ENCODE peak calls at places on chromosomes 12 and 14, in nine cellular contexts. C, H, O, J, W, Q, U, Z and F are unnamed samples.

GRCh38 chr12:47885012-47885501 is 19.7 kb downstream of the VDR start:
- DNase-seq in C (no peak), H (no peak), O (no peak), J (no peak), W (no peak), Q (no peak), U (no peak), Z (no peak), F (no peak)

GRCh38 chr12:6135071-6135470 is 10.6 kb upstream of the VWF start:
- DNase-seq in C (no peak), H (no peak), O (no peak), J (no peak), W (no peak), Q (no peak), U (no peak), Z (no peak), F (no peak)

GRCh38 chr14:55038708-55039107 is 11.7 kb downstream of the SOCS4 start:
- DNase-seq in C (peak), H (no peak), O (no peak), J (no peak), W (no peak), Q (no peak), U (no peak), Z (no peak), F (no peak)

GRCh38 chr12:66861157-66861750 is 182.4 kb upstream of the GRIP1 start:
- DNase-seq in C (peak), H (peak), O (peak), J (peak), W (peak), Q (peak), U (peak), Z (peak), F (peak)

GRCh38 chr12:49094104-49094948 is at the start of gene DHH:
- DNase-seq in C (no peak), H (no peak), O (no peak), J (no peak), W (no peak), Q (no peak), U (no peak), Z (no peak), F (no peak)

GRCh38 chr14:104817930-104818713 is 17.2 kb downstream of the ZBTB42 start:
- DNase-seq in C (no peak), H (no peak), O (no peak), J (no peak), W (no peak), Q (no peak), U (no peak), Z (no peak), F (no peak)

GRCh38 chr12:127761880-127762279 is 505.1 kb upstream of the TMEM132C start:
- DNase-seq in C (no peak), H (no peak), O (peak), J (peak), W (no peak), Q (no peak), U (peak), Z (no peak), F (no peak)

GRCh38 chr12:119208626-119209061 is 29.9 kb downstream of the HSPB8 start:
- DNase-seq in C (no peak), H (no peak), O (no peak), J (peak), W (peak), Q (peak), U (no peak), Z (no peak), F (no peak)

GRCh38 chr12:5429741-5430557 is 2.0 kb upstream of the NTF3 start:
- DNase-seq in C (no peak), H (no peak), O (no peak), J (no peak), W (no peak), Q (no peak), U (no peak), Z (no peak), F (no peak)

GRCh38 chr12:27083861-27084271 is 1.5 kb upstream of the C12orf71 start:
- DNase-seq in C (peak), H (no peak), O (no peak), J (peak), W (peak), Q (peak), U (no peak), Z (no peak), F (no peak)

GRCh38 chr12:71731439-71732356 is 23.0 kb upstream of the RAB21 start:
- DNase-seq in C (no peak), H (no peak), O (no peak), J (no peak), W (no peak), Q (no peak), U (no peak), Z (no peak), F (no peak)

GRCh38 chr14:92945544-92945943 is 22.6 kb downstream of the CHGA start:
- DNase-seq in C (no peak), H (no peak), O (no peak), J (no peak), W (no peak), Q (no peak), U (no peak), Z (no peak), F (no peak)

GRCh38 chr12:9674226-9674590 is 4.7 kb downstream of the CLEC2D start:
- DNase-seq in C (no peak), H (no peak), O (no peak), J (no peak), W (no peak), Q (no peak), U (no peak), Z (no peak), F (no peak)

GRCh38 chr12:51884676-51885229 is 3.1 kb upstream of the ANKRD33 start:
- DNase-seq in C (no peak), H (no peak), O (no peak), J (no peak), W (no peak), Q (no peak), U (no peak), Z (no peak), F (no peak)

GRCh38 chr12:28257411-28257810 is 67.2 kb downstream of the CCDC91 start:
- DNase-seq in C (no peak), H (no peak), O (no peak), J (no peak), W (no peak), Q (no peak), U (no peak), Z (no peak), F (no peak)

GRCh38 chr14:28773176-28773575 is 6.6 kb downstream of the FOXG1 start:
- DNase-seq in C (no peak), H (no peak), O (no peak), J (no peak), W (no peak), Q (no peak), U (no peak), Z (no peak), F (no peak)

GRCh38 chr14:29930283-29930682 is 2.6 kb upstream of the PRKD1 start:
- DNase-seq in C (no peak), H (no peak), O (no peak), J (no peak), W (peak), Q (no peak), U (no peak), Z (no peak), F (no peak)

GRCh38 chr14:30564868-30565248 is 5.9 kb downstream of the G2E3 start:
- DNase-seq in C (no peak), H (no peak), O (no peak), J (no peak), W (no peak), Q (no peak), U (no peak), Z (no peak), F (no peak)

GRCh38 chr12:111024205-111024794 is 103.9 kb upstream of the MYL2 start:
- DNase-seq in C (peak), H (no peak), O (peak), J (peak), W (no peak), Q (no peak), U (peak), Z (no peak), F (peak)

GRCh38 chr12:2775431-2775830 is 19.3 kb upstream of the FKBP4 start:
- DNase-seq in C (no peak), H (no peak), O (no peak), J (no peak), W (no peak), Q (no peak), U (no peak), Z (no peak), F (no peak)

GRCh38 chr12:20404576-20405346 is 36.4 kb downstream of the PDE3A start:
- DNase-seq in C (no peak), H (no peak), O (peak), J (no peak), W (no peak), Q (peak), U (peak), Z (no peak), F (no peak)

GRCh38 chr12:127745466-127746220 is 521.3 kb upstream of the TMEM132C start:
- DNase-seq in C (no peak), H (no peak), O (no peak), J (no peak), W (no peak), Q (no peak), U (no peak), Z (no peak), F (no peak)

GRCh38 chr14:65044596-65044959 is 57.7 kb downstream of the MAX start:
- DNase-seq in C (no peak), H (no peak), O (peak), J (peak), W (no peak), Q (no peak), U (peak), Z (no peak), F (no peak)

GRCh38 chr14:57179273-57179672 is 89.4 kb downstream of the EXOC5 start:
- DNase-seq in C (no peak), H (no peak), O (no peak), J (no peak), W (no peak), Q (no peak), U (no peak), Z (no peak), F (no peak)

GRCh38 chr14:68781161-68782021 is 11.5 kb downstream of the ZFP36L1 start:
- DNase-seq in C (no peak), H (no peak), O (no peak), J (no peak), W (no peak), Q (no peak), U (no peak), Z (no peak), F (no peak)

GRCh38 chr14:74612346-74613021 is 447 bp upstream of the LTBP2 start:
- DNase-seq in C (peak), H (peak), O (peak), J (peak), W (no peak), Q (no peak), U (peak), Z (peak), F (peak)

GRCh38 chr12:62977419-62977818 is 42.5 kb upstream of the PPM1H start:
- DNase-seq in C (no peak), H (no peak), O (no peak), J (no peak), W (peak), Q (peak), U (no peak), Z (no peak), F (no peak)

GRCh38 chr12:106131671-106132070 is 7.1 kb downstream of the NUAK1 start:
- DNase-seq in C (no peak), H (no peak), O (no peak), J (no peak), W (no peak), Q (no peak), U (no peak), Z (no peak), F (no peak)

GRCh38 chr12:124904306-124905098 is 9.9 kb downstream of the UBC start:
- DNase-seq in C (peak), H (no peak), O (no peak), J (peak), W (peak), Q (peak), U (no peak), Z (peak), F (no peak)

GRCh38 chr12:43210437-43211197 is 341.4 kb downstream of the ADAMTS20 start:
- DNase-seq in C (peak), H (no peak), O (no peak), J (no peak), W (peak), Q (no peak), U (peak), Z (no peak), F (no peak)

GRCh38 chr12:58242803-58243628 is 301.6 kb downstream of the ATP23 start:
- DNase-seq in C (no peak), H (no peak), O (no peak), J (no peak), W (peak), Q (no peak), U (no peak), Z (no peak), F (no peak)

GRCh38 chr12:118404876-118405521 is 28.6 kb downstream of the SUDS3 start:
- DNase-seq in C (peak), H (peak), O (no peak), J (peak), W (peak), Q (peak), U (peak), Z (peak), F (peak)

GRCh38 chr12:41606741-41607460 is 418.8 kb downstream of the PDZRN4 start:
- DNase-seq in C (peak), H (no peak), O (no peak), J (no peak), W (no peak), Q (no peak), U (no peak), Z (no peak), F (no peak)

GRCh38 chr14:79091381-79091963 is 921.3 kb downstream of the NRXN3 start:
- DNase-seq in C (no peak), H (no peak), O (no peak), J (no peak), W (no peak), Q (no peak), U (no peak), Z (no peak), F (no peak)

GRCh38 chr12:52331833-52332232 is 10.6 kb upstream of the KRT83 start:
- DNase-seq in C (no peak), H (no peak), O (no peak), J (no peak), W (no peak), Q (no peak), U (no peak), Z (no peak), F (no peak)